ENCODE peak calls at places on chromosomes 12 and 14, in five cellular contexts. One of them, this sample, is unnamed.
A peak's percentile ranks its signal among the peaks of the same experiment; 100 is the strongest.

GRCh38 chr12:132506328-132506727 is 16.4 kb downstream of the FBRSL1 start:
- DNase-seq in AG10803: no peak
- DNase-seq in thoracic aorta: no peak
- DNase-seq in A549: no peak
- DNase-seq in BJ: no peak
- DNase-seq in this sample: no peak

GRCh38 chr14:96363751-96364336 is 518 bp downstream of the GSKIP start:
- DNase-seq in AG10803: peak; percentile 56
- DNase-seq in thoracic aorta: no peak
- DNase-seq in A549: peak; percentile 24
- DNase-seq in BJ: no peak
- DNase-seq in this sample: no peak

GRCh38 chr12:80195143-80195726 is 95.9 kb downstream of the OTOGL start:
- DNase-seq in AG10803: peak; percentile 74
- DNase-seq in thoracic aorta: no peak
- DNase-seq in A549: peak; percentile 39
- DNase-seq in BJ: no peak
- DNase-seq in this sample: peak; percentile 56

GRCh38 chr14:52906141-52906601 is 44.7 kb downstream of the FERMT2 start:
- DNase-seq in AG10803: peak; percentile 83
- DNase-seq in thoracic aorta: no peak
- DNase-seq in A549: no peak
- DNase-seq in BJ: peak; percentile 71
- DNase-seq in this sample: no peak

GRCh38 chr14:34110531-34110930 is 159.7 kb upstream of the EGLN3 start:
- DNase-seq in AG10803: no peak
- DNase-seq in thoracic aorta: no peak
- DNase-seq in A549: no peak
- DNase-seq in BJ: no peak
- DNase-seq in this sample: no peak

GRCh38 chr14:51653096-51653814 is 1.5 kb downstream of the FRMD6 start:
- DNase-seq in AG10803: peak; percentile 88
- DNase-seq in thoracic aorta: no peak
- DNase-seq in A549: peak; percentile 29
- DNase-seq in BJ: peak; percentile 46
- DNase-seq in this sample: no peak

GRCh38 chr14:35534884-35535793 is 1.2 kb downstream of the INSM2 start:
- DNase-seq in AG10803: peak; percentile 49
- DNase-seq in thoracic aorta: no peak
- DNase-seq in A549: peak; percentile 33
- DNase-seq in BJ: no peak
- DNase-seq in this sample: no peak

GRCh38 chr12:107415834-107416233 is 269.8 kb upstream of the PWP1 start:
- DNase-seq in AG10803: peak; percentile 96
- DNase-seq in thoracic aorta: no peak
- DNase-seq in A549: no peak
- DNase-seq in BJ: peak; percentile 22
- DNase-seq in this sample: peak; percentile 61

GRCh38 chr12:45688188-45688587 is 41.3 kb upstream of the ARID2 start:
- DNase-seq in AG10803: no peak
- DNase-seq in thoracic aorta: no peak
- DNase-seq in A549: no peak
- DNase-seq in BJ: no peak
- DNase-seq in this sample: no peak

GRCh38 chr14:106850913-106851825 is 1324.8 kb downstream of the TMEM121 start:
- DNase-seq in AG10803: no peak
- DNase-seq in thoracic aorta: no peak
- DNase-seq in A549: no peak
- DNase-seq in BJ: no peak
- DNase-seq in this sample: no peak

GRCh38 chr14:89767861-89768268 is 186.7 kb downstream of the EFCAB11 start:
- DNase-seq in AG10803: peak; percentile 53
- DNase-seq in thoracic aorta: no peak
- DNase-seq in A549: no peak
- DNase-seq in BJ: no peak
- DNase-seq in this sample: peak; percentile 7

GRCh38 chr14:105499256-105500035 is 8.4 kb downstream of the TEDC1 start:
- DNase-seq in AG10803: no peak
- DNase-seq in thoracic aorta: no peak
- DNase-seq in A549: no peak
- DNase-seq in BJ: no peak
- DNase-seq in this sample: no peak

GRCh38 chr12:57456145-57456700 is 1.1 kb downstream of the INHBE start:
- DNase-seq in AG10803: peak; percentile 32
- DNase-seq in thoracic aorta: no peak
- DNase-seq in A549: peak; percentile 53
- DNase-seq in BJ: no peak
- DNase-seq in this sample: no peak

GRCh38 chr12:28750946-28751714 is 397.9 kb upstream of the FAR2 start:
- DNase-seq in AG10803: no peak
- DNase-seq in thoracic aorta: no peak
- DNase-seq in A549: no peak
- DNase-seq in BJ: no peak
- DNase-seq in this sample: no peak

GRCh38 chr12:51349026-51349425 is 2.5 kb upstream of the CELA1 start:
- DNase-seq in AG10803: peak; percentile 82
- DNase-seq in thoracic aorta: no peak
- DNase-seq in A549: no peak
- DNase-seq in BJ: peak; percentile 23
- DNase-seq in this sample: peak; percentile 75

GRCh38 chr14:47207636-47208035 is 467.8 kb downstream of the MDGA2 start:
- DNase-seq in AG10803: no peak
- DNase-seq in thoracic aorta: no peak
- DNase-seq in A549: no peak
- DNase-seq in BJ: no peak
- DNase-seq in this sample: no peak

GRCh38 chr14:61581955-61582615 is 113.2 kb upstream of the HIF1A start:
- DNase-seq in AG10803: peak; percentile 52
- DNase-seq in thoracic aorta: no peak
- DNase-seq in A549: no peak
- DNase-seq in BJ: no peak
- DNase-seq in this sample: no peak

GRCh38 chr14:58882577-58883018 is 244.8 kb downstream of the DACT1 start:
- DNase-seq in AG10803: peak; percentile 97
- DNase-seq in thoracic aorta: no peak
- DNase-seq in A549: no peak
- DNase-seq in BJ: no peak
- DNase-seq in this sample: peak; percentile 93

GRCh38 chr12:48946206-48946605 is 11.1 kb downstream of the ARF3 start:
- DNase-seq in AG10803: no peak
- DNase-seq in thoracic aorta: no peak
- DNase-seq in A549: no peak
- DNase-seq in BJ: no peak
- DNase-seq in this sample: no peak

GRCh38 chr12:32051511-32052299 is 54.9 kb upstream of the BICD1 start:
- DNase-seq in AG10803: peak; percentile 84
- DNase-seq in thoracic aorta: no peak
- DNase-seq in A549: peak; percentile 62
- DNase-seq in BJ: peak; percentile 87
- DNase-seq in this sample: peak; percentile 53

GRCh38 chr14:95953111-95953724 is 76.6 kb downstream of the TUNAR start:
- DNase-seq in AG10803: no peak
- DNase-seq in thoracic aorta: no peak
- DNase-seq in A549: no peak
- DNase-seq in BJ: no peak
- DNase-seq in this sample: no peak

GRCh38 chr14:74038015-74038859 is 19.1 kb downstream of the BBOF1 start:
- DNase-seq in AG10803: peak; percentile 55
- DNase-seq in thoracic aorta: no peak
- DNase-seq in A549: peak; percentile 62
- DNase-seq in BJ: no peak
- DNase-seq in this sample: no peak

GRCh38 chr14:52934762-52935161 is 16.1 kb downstream of the FERMT2 start:
- DNase-seq in AG10803: no peak
- DNase-seq in thoracic aorta: no peak
- DNase-seq in A549: no peak
- DNase-seq in BJ: no peak
- DNase-seq in this sample: no peak

GRCh38 chr14:91041450-91041849 is 19.0 kb downstream of the RPS6KA5 start:
- DNase-seq in AG10803: no peak
- DNase-seq in thoracic aorta: no peak
- DNase-seq in A549: no peak
- DNase-seq in BJ: no peak
- DNase-seq in this sample: no peak

GRCh38 chr14:96176811-96177211 is 27.8 kb upstream of the BDKRB2 start:
- DNase-seq in AG10803: peak; percentile 99
- DNase-seq in thoracic aorta: no peak
- DNase-seq in A549: no peak
- DNase-seq in BJ: peak; percentile 68
- DNase-seq in this sample: peak; percentile 93

GRCh38 chr12:38904932-38905479 is 385 bp downstream of the CPNE8 start:
- DNase-seq in AG10803: peak; percentile 85
- DNase-seq in thoracic aorta: peak; percentile 79
- DNase-seq in A549: peak; percentile 79
- DNase-seq in BJ: peak; percentile 51
- DNase-seq in this sample: no peak

GRCh38 chr12:118855858-118856257 is 125.5 kb upstream of the SRRM4 start:
- DNase-seq in AG10803: no peak
- DNase-seq in thoracic aorta: no peak
- DNase-seq in A549: no peak
- DNase-seq in BJ: no peak
- DNase-seq in this sample: no peak

GRCh38 chr12:118850244-118850825 is 131.0 kb upstream of the SRRM4 start:
- DNase-seq in AG10803: no peak
- DNase-seq in thoracic aorta: no peak
- DNase-seq in A549: peak; percentile 5
- DNase-seq in BJ: no peak
- DNase-seq in this sample: no peak

GRCh38 chr12:118853634-118854033 is 127.7 kb upstream of the SRRM4 start:
- DNase-seq in AG10803: no peak
- DNase-seq in thoracic aorta: no peak
- DNase-seq in A549: no peak
- DNase-seq in BJ: no peak
- DNase-seq in this sample: no peak
- TF ChIP-seq CTCF in AG10803: no peak
- TF ChIP-seq CTCF in thoracic aorta: no peak
- TF ChIP-seq CTCF in A549: no peak
- TF ChIP-seq CTCF in BJ: no peak
- TF ChIP-seq CTCF in this sample: no peak

DNA sequence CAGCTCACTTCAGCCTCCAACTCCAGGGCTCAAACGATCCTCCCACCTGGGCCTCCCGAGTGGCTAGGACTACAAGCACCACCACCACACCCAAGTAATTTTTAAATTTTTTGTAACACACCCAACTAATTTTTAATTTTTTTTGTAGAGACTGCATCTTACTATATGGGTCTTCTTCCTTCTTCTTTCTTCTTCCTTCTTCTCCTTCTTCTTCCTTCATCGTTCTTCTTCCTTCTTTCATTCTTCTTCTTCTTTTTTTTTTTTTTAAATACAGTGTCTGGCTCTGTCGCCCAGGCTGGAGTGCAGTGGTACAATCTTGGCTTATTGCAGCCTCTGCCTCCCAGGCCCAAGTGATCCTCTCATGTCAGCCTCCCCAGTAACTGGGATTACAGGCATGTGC is 965 bp upstream of the CREBL2 start:
- DNase-seq in AG10803: no peak
- DNase-seq in thoracic aorta: no peak
- DNase-seq in A549: no peak
- DNase-seq in BJ: no peak
- DNase-seq in this sample: no peak
- H3K4me3 ChIP-seq in AG10803: no peak overlapping the region
- H3K4me3 ChIP-seq in thoracic aorta: peak overlapping the region; percentile 81
- H3K4me3 ChIP-seq in A549: peak overlapping the region; percentile 65
- H3K4me3 ChIP-seq in BJ: no peak overlapping the region
- H3K4me3 ChIP-seq in this sample: no peak overlapping the region

DNA sequence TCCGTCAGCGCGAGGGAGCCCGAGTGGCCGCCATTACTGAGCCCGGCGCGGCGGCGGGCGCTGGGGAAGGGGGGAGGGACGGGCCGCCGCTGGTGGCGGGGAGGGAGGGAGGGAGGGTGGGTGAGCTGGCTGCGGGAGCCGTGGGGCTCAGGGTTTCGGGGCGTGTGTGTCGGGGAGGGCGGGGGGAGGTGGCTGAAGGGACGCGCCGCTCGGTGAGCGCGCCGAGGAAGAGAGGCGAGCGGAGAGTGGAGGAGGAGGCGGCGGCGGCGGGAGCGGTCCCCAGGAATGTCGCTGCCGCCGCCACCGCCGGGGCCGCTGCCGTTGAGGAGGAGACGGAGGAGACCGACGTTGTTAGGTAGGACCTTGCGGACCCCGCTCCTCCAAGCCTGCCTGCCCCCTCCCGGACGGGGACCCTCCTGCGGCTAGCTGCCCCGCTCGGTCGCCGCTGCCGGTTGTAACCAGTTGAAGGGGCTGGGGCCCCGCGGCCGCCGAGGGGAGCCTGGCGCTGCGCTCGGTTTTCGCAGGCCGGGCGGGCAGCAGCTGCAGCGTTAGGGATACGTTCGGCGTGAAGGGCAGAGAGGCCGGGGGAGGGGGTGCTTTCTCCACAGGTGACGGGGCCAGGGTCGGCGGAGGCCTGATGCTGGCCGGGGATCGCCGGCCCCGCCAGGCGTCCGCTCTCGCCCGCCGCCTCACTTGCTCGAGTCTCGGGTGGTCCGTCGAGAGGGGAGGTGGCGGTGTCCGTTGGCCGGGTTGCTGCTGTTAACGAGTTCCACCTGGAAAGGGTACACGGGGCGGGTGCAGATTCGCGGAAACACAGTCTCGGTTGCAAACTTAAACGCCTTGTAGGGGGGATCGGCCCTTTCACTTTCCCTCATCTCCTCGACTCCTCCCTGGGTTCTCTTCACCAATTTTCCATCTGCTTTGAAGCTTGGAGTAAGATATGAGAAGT is at the start of gene ARHGAP5:
- DNase-seq in AG10803: no peak
- DNase-seq in thoracic aorta: no peak
- DNase-seq in A549: no peak
- DNase-seq in BJ: no peak
- DNase-seq in this sample: no peak
- TF ChIP-seq CTCF in AG10803: no peak
- TF ChIP-seq CTCF in thoracic aorta: peak; percentile 30
- TF ChIP-seq CTCF in A549: no peak
- TF ChIP-seq CTCF in BJ: peak; percentile 12
- TF ChIP-seq CTCF in this sample: no peak

DNA sequence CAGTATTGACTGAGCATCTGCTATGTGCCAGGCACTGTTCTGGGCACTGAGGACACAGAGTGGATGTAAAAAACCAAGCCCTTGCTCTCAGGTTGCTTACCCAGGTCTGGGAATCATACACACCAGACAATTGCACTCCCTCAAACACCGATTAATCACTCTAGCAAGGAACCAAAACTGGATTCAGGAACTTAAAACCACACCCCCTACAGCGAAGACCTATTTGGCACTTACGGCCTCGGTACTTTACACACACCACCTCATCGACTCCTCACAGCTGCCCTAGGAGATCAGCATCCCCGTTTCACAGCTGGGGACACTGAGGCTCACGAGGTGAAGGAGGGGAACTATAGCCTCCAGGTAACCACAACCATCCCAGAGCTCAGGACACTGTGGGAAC is 1.6 kb downstream of the GLTP start:
- DNase-seq in AG10803: no peak
- DNase-seq in thoracic aorta: no peak
- DNase-seq in A549: no peak
- DNase-seq in BJ: no peak
- DNase-seq in this sample: no peak
- H3K4me3 ChIP-seq in AG10803: peak overlapping the region; percentile 91
- H3K4me3 ChIP-seq in thoracic aorta: peak overlapping the region; percentile 81
- H3K4me3 ChIP-seq in A549: no peak overlapping the region
- H3K4me3 ChIP-seq in BJ: peak overlapping the region; percentile 75
- H3K4me3 ChIP-seq in this sample: peak overlapping the region; percentile 86